ENCODE peak calls at places on chromosomes 3 and 15, in five cellular contexts. C is bronchial epithelial cell, K is HFF-Myc, R is B cell, T is mesothelial cell of epicardium. V is an unnamed sample.

GRCh38 chr3:173397161-173398110 is at the start of gene NLGN1:
- DNase-seq in C (peak), K (no peak), R (no peak), T (peak), V (peak)

GRCh38 chr3:129001101-129001816 is at the start of gene EFCC1:
- DNase-seq in C (no peak), K (no peak), R (no peak), T (no peak), V (no peak)

GRCh38 chr3:186200746-186201145 is 91.9 kb upstream of the ETV5 start:
- DNase-seq in C (no peak), K (no peak), R (no peak), T (no peak), V (no peak)

GRCh38 chr3:48938156-48938555 is 19.5 kb downstream of the ARIH2 start:
- DNase-seq in C (no peak), K (no peak), R (no peak), T (no peak), V (no peak)

GRCh38 chr3:51371943-51372557 is 13.0 kb upstream of the MANF start:
- DNase-seq in C (peak), K (peak), R (peak), T (no peak), V (no peak)

GRCh38 chr15:60093273-60094067 is 89.4 kb downstream of the FOXB1 start:
- DNase-seq in C (no peak), K (no peak), R (no peak), T (no peak), V (no peak)

GRCh38 chr3:33089515-33089914 is 7.4 kb downstream of the GLB1 start:
- DNase-seq in C (no peak), K (no peak), R (no peak), T (no peak), V (no peak)

GRCh38 chr15:67843571-67844387 is 3.9 kb upstream of the RNU6-1 start:
- DNase-seq in C (no peak), K (no peak), R (no peak), T (no peak), V (no peak)

GRCh38 chr3:133996251-133996661 is 33.5 kb downstream of the SLCO2A1 start:
- DNase-seq in C (no peak), K (no peak), R (no peak), T (no peak), V (no peak)

GRCh38 chr3:115922681-115923347 is 299.5 kb downstream of the GAP43 start:
- DNase-seq in C (peak), K (peak), R (no peak), T (no peak), V (no peak)

GRCh38 chr3:5071061-5071460 is 51.0 kb upstream of the ARL8B start:
- DNase-seq in C (peak), K (no peak), R (no peak), T (no peak), V (no peak)

GRCh38 chr15:42836251-42836650 is 84.3 kb downstream of the TTBK2 start:
- DNase-seq in C (no peak), K (no peak), R (no peak), T (no peak), V (no peak)

GRCh38 chr15:81924667-81925183 is 121.1 kb downstream of the MEX3B start:
- DNase-seq in C (no peak), K (no peak), R (no peak), T (no peak), V (no peak)

GRCh38 chr3:179852117-179852886 is 184.4 kb downstream of the PEX5L start:
- DNase-seq in C (peak), K (no peak), R (no peak), T (no peak), V (no peak)

GRCh38 chr3:125418306-125418705 is 43.2 kb upstream of the ZNF148 start:
- DNase-seq in C (no peak), K (no peak), R (no peak), T (no peak), V (no peak)

GRCh38 chr15:43552261-43552660 is 34.9 kb downstream of the MAP1A start:
- DNase-seq in C (no peak), K (no peak), R (no peak), T (no peak), V (no peak)

DNA sequence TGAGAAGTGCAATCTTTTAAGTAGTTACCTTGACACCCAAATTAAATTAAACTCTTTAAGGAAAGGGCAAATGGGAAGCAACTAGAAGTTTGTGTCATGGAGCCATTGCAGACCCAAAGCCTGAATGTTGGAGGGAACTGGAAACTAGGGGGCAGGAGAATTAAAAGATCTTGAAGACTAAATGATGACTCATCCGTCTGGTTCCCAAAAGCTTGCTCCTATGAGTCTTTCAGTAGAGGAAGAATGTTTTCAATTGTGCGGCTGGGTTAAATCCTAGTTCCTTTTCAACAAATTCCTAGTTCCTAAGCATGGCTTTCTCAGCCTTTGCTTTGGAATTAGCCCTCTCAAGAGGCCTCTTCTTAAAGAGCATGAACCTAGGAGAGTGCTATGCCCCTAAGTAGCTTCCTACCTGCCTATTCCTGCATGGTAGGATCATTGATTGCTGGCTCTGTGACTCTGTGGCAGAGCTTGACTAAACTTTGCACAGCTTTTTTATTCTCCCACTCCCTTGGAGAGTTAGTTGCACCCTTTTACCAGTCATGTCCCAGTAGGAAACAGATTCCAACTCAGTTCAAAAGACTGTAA is 17.7 kb downstream of the CLEC3B start:
- DNase-seq in C (peak), K (peak), R (no peak), T (no peak), V (no peak)
- TF ChIP-seq CTCF in C (no peak), K (peak), R (no peak), T (no peak), V (no peak)

DNA sequence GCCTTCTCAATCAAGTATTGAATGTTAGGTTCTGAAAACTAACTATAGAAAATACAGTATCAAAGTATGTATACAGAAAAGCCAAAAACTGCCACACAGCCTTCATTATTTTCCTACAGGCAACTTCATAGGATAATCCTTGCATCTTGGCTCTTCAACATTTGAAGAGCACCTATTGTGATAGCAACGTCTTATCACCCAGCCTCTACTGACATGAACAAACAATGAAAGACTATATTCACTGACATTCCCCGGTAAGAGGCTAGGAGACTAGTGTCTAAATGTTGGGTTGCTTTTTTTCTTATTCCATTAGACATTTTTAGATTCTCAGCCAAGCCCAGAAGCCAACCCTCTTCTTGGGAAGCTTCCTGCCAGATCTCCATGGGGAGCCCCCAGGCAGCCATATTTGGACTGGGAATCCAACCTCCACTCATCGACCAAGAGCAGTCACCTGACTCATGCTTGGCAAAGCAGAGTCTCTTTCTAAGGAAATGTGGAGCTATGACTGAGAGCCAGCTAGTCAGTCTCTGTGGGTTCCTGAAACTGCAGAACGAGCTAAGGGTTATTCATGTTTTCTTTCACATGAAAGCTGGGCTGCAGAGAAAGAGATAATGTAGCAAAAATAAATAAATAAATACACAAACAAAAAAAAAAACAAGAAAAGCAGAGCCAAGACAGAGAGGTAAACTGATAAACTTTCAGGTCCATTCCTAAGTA is 227.5 kb downstream of the MAGI1 start:
- DNase-seq in C (no peak), K (no peak), R (no peak), T (no peak), V (no peak)
- TF ChIP-seq CTCF in C (no peak), K (no peak), R (no peak), T (no peak), V (no peak)

GRCh38 chr3:69052567-69052898 is 400 bp upstream of the TMF1 start:
- DNase-seq in C (no peak), K (no peak), R (no peak), T (no peak), V (no peak)

GRCh38 chr3:69048990-69049389 is 3.1 kb downstream of the TMF1 start:
- DNase-seq in C (no peak), K (no peak), R (no peak), T (no peak), V (no peak)

DNA sequence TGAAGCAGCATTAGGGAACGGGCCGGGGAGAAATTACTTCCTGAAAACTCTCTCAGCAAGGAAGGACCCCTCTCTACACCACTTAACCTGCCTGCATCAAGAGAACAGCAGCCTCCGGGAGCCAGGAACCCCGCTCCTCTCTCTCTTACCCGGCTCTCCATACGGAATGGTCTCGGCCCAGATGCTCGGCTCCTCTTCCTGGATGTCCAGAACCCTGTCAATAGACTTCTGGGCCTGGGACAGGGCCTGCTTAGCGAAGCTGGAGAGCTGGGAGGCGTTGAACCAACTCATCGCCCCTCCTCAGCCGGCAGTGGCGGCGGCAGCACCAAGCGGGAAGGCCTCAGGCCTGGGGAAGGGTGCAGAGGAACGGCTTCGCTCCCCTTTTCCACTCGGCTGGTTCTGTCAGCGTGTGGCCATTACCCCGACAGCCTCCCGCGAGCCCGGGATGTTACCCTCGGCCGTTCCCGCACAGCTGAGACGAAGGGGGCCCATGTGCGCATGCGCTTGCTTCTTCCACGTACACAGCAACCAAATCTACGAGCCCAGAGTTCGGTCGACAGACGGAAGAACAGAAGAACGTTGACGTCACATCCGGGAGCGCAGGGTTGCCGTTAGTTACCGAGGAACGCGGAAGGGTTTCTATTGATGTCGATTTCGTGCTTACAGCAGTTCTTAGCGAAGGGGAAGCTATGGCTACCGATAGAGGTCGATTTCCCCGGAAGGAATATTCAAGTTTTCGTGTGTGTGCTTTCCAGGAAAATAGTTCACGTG is at the start of gene TMF1:
- DNase-seq in C (peak), K (peak), R (peak), T (peak), V (peak)
- TF ChIP-seq CTCF in C (no peak), K (no peak), R (no peak), T (no peak), V (no peak)

DNA sequence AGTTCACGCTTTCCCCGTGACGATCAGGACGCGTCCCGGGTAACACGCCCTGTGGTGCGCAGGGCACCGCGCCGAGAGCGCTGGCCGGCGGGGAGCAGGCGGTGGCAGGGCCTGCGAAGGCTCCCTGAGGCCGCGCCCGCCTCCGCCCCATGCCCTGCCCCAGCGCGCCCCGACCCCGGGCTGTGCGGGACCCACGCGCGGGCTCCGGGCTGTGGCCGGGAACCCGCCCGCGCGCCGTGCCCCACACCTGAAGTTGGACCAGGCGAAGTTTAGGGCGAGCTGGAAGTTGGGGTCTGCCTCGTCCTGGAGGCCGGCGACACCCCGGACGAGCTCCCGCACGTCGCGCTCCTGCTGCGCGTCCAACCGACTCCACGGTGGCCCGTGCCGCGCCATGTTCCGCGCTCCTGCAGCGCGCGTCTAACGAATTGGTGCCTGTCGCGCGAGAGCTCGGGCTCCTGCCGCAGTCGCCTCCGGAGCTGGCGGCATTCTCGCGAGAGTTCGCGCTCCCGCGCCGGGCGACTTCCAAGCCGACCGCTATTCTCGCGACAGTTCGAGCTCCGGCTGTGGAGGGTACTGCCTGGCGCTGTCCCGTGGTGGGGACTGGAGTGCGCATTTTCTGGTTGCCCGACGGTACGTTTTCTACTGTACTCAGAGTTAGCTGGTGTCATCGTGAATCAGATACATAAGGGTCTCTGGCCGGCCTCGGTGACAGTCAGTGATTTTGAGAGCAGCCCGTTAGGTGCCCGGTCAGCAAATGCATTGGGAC is at the start of gene TUBGCP5:
- DNase-seq in C (peak), K (peak), R (peak), T (peak), V (peak)
- TF ChIP-seq CTCF in C (peak), K (no peak), R (peak), T (no peak), V (peak)

GRCh38 chr3:171266034-171266805 is 194.0 kb downstream of the TNIK start:
- DNase-seq in C (no peak), K (no peak), R (no peak), T (no peak), V (no peak)
- TF ChIP-seq CTCF in C (no peak), K (no peak), R (no peak), T (no peak), V (no peak)

DNA sequence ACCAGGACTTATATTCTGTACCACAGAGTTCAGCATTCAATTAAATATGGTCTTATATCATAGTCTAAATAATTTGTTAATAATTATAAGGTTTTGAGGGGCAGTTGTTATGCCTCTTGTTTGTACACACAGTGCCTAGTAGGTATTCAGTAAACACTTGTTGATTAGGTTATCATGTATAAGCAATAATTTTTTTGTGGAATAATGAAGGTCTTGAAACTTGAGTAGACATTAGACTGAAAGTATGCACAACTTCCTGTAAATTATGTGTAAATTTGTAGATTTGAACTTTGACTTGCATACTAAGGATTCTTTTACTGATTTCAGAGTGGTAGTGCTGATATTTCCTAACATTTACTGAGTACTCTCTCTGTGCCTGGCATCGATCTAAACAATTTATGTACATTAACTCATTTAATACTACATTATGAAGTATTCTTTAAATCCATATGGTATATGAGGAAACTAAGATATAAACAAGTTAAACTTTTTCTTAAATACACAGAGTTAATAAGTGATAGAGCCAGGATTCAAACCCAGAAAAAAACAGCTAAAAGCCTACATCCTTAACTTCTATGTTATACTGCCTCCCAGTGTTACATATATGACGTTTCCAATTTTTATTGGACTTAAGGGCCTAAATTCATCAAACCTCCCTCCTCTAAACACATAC is 65.1 kb downstream of the GLCE start:
- DNase-seq in C (peak), K (peak), R (no peak), T (no peak), V (no peak)
- TF ChIP-seq CTCF in C (no peak), K (no peak), R (no peak), T (no peak), V (peak)

DNA sequence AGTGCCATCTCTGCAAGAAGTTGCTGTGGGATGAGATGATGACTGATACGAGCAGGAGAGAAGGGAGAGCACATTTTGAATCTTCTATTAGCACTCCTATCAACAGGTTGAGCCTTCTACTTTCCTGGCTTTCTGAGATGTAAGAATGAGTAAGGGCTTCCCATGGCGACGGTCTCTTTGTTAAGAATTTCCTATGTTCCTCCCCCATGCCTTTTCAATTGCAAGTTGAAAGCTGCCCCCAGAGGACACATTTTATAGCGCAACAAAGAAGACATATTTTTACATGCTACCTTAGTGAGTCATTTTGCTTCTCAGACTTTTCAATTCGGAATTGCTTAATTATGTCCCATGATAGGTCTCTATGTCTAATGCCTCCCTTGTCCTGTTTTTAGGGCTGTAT is 71.3 kb upstream of the LRTM1 start:
- DNase-seq in C (peak), K (peak), R (no peak), T (no peak), V (no peak)
- TF ChIP-seq CTCF in C (no peak), K (peak), R (no peak), T (peak), V (peak)